ENCODE peak calls at places on chromosomes 16 and 17, in nine cellular contexts. K is AML-193; Q is stimulated activated CD8-positive, alpha-beta memory T cell treated with anti-CD3 and anti-CD28 coated beads, Interleukin-4, amount 100 ng/mL, for 4 hours; L is AG09309; U is AG04449; E is neural crest cell; J is A172; W is activated gamma-delta T cell treated with Interleukin-2 at 50 U/mL for 16 hours; T is T-helper 2 cell. F is an unnamed sample.

GRCh38 chr16:11016993-11017392 is 72.6 kb downstream of the CLEC16A start:
- DNase-seq in T (no peak), W (peak; percentile 63), E (no peak), U (no peak), K (no peak), J (peak; percentile 82), L (no peak), Q (peak; percentile 40), F (no peak)

GRCh38 chr16:4945560-4946502 is 8.9 kb upstream of the PPL start:
- DNase-seq in E (no peak), T (no peak), Q (no peak), L (no peak), W (no peak), J (peak; percentile 97), U (no peak), K (no peak), F (no peak)

GRCh38 chr17:69373069-69373468 is 41.4 kb upstream of the MAP2K6 start:
- DNase-seq in E (no peak), L (no peak), W (no peak), K (no peak), J (no peak), Q (no peak), T (no peak), U (no peak), F (no peak)

GRCh38 chr16:81995651-81996050 is 15.6 kb downstream of the SDR42E1 start:
- DNase-seq in J (no peak), E (no peak), Q (no peak), U (no peak), K (no peak), T (no peak), W (no peak), L (no peak), F (no peak)

GRCh38 chr17:20989991-20990855 is 52.6 kb downstream of the USP22 start:
- DNase-seq in L (no peak), E (no peak), K (no peak), U (no peak), Q (no peak), W (no peak), J (no peak), T (no peak), F (no peak)

GRCh38 chr17:80859004-80859941 is 132.4 kb upstream of the CHMP6 start:
- DNase-seq in T (no peak), Q (no peak), U (peak; percentile 76), L (peak; percentile 75), J (peak; percentile 85), W (no peak), E (no peak), K (no peak), F (no peak)

GRCh38 chr17:61335845-61336655 is 63.6 kb upstream of the TBX2 start:
- DNase-seq in W (no peak), K (no peak), L (no peak), J (no peak), Q (no peak), T (no peak), E (no peak), U (no peak), F (no peak)

GRCh38 chr17:49290690-49291326 is 60.2 kb upstream of the PHOSPHO1 start:
- DNase-seq in L (no peak), E (peak; percentile 25), J (peak; percentile 25), W (no peak), K (peak; percentile 62), T (no peak), Q (no peak), U (peak; percentile 4), F (no peak)

GRCh38 chr17:74865504-74866197 is 6.0 kb upstream of the GRIN2C start:
- DNase-seq in K (no peak), J (no peak), W (no peak), U (no peak), L (no peak), Q (no peak), E (no peak), T (no peak), F (no peak)

GRCh38 chr17:55086635-55087058 is 118.1 kb downstream of the STXBP4 start:
- DNase-seq in K (peak; percentile 68), J (peak; percentile 77), E (no peak), W (no peak), U (peak; percentile 56), Q (no peak), T (no peak), L (peak; percentile 60), F (no peak)

GRCh38 chr16:29029168-29029994 is 44.5 kb downstream of the LAT start:
- DNase-seq in U (peak; percentile 77), K (no peak), W (peak; percentile 79), Q (peak; percentile 88), E (no peak), T (peak; percentile 19), J (peak; percentile 97), L (peak; percentile 73), F (peak; percentile 93)

GRCh38 chr16:61366006-61366405 is 670.2 kb downstream of the CDH8 start:
- DNase-seq in T (no peak), U (no peak), W (no peak), J (no peak), L (no peak), K (no peak), Q (no peak), E (no peak), F (no peak)

GRCh38 chr17:40026816-40027613 is 11.8 kb downstream of the CSF3 start:
- DNase-seq in Q (peak; percentile 49), K (peak; percentile 61), E (peak; percentile 74), T (peak; percentile 68), L (peak; percentile 34), U (no peak), W (peak; percentile 80), J (peak; percentile 85), F (peak; percentile 74)

GRCh38 chr17:31492880-31493655 is 101.6 kb downstream of the RAB11FIP4 start:
- DNase-seq in W (no peak), Q (peak; percentile 76), K (peak; percentile 61), U (no peak), J (no peak), L (no peak), E (no peak), T (no peak), F (peak; percentile 87)

GRCh38 chr16:27179500-27180072 is 23.7 kb upstream of the KDM8 start:
- DNase-seq in T (peak; percentile 72), J (peak; percentile 35), Q (peak; percentile 70), L (no peak), W (peak; percentile 86), E (peak; percentile 80), U (no peak), K (peak; percentile 85), F (peak; percentile 71)

GRCh38 chr16:25007284-25007984 is 7.7 kb downstream of the ARHGAP17 start:
- DNase-seq in K (no peak), Q (no peak), L (no peak), J (no peak), T (no peak), W (no peak), E (no peak), U (no peak), F (no peak)

GRCh38 chr17:32142857-32143524 is 689 bp downstream of the RHOT1 start:
- DNase-seq in T (no peak), Q (no peak), U (no peak), K (peak; percentile 45), L (no peak), W (peak; percentile 6), E (peak; percentile 18), J (peak; percentile 73), F (no peak)

GRCh38 chr17:48579738-48580543 is 1.8 kb upstream of the HOXB4 start:
- DNase-seq in T (no peak), K (no peak), W (no peak), E (no peak), J (peak; percentile 56), Q (no peak), L (no peak), U (no peak), F (no peak)

GRCh38 chr17:70483624-70484023 is 314.3 kb downstream of the KCNJ2 start:
- DNase-seq in K (no peak), U (no peak), L (no peak), J (no peak), E (no peak), Q (no peak), T (no peak), W (no peak), F (no peak)

GRCh38 chr16:49108611-49109010 is 173.0 kb downstream of the CBLN1 start:
- DNase-seq in Q (no peak), K (no peak), W (no peak), U (no peak), E (no peak), T (no peak), J (no peak), L (no peak), F (no peak)

GRCh38 chr16:15919331-15919730 is 30.1 kb upstream of the ABCC1 start:
- DNase-seq in U (no peak), Q (no peak), K (no peak), J (no peak), L (no peak), T (no peak), W (no peak), E (no peak), F (no peak)

GRCh38 chr17:77332981-77333685 is 192.4 kb downstream of the SEC14L1 start:
- DNase-seq in T (no peak), K (no peak), L (peak; percentile 88), J (peak; percentile 90), Q (no peak), E (no peak), W (peak; percentile 5), U (no peak), F (peak; percentile 46)

GRCh38 chr16:50267651-50268050 is 1.3 kb downstream of the ADCY7 start:
- DNase-seq in U (no peak), K (peak; percentile 55), W (peak; percentile 42), T (no peak), E (no peak), Q (no peak), L (no peak), J (no peak), F (no peak)

GRCh38 chr17:29176500-29177351 is 3.5 kb downstream of the MYO18A start:
- DNase-seq in J (peak; percentile 49), K (peak; percentile 56), E (peak; percentile 43), T (peak; percentile 51), Q (peak; percentile 19), L (no peak), W (peak; percentile 47), U (no peak), F (peak; percentile 39)

GRCh38 chr16:20865420-20866126 is 34.6 kb downstream of the DCUN1D3 start:
- DNase-seq in J (peak; percentile 57), L (no peak), W (no peak), K (no peak), E (no peak), U (no peak), T (no peak), Q (no peak), F (no peak)

GRCh38 chr16:57266531-57267268 is 17.8 kb downstream of the PLLP start:
- DNase-seq in W (peak; percentile 25), J (no peak), E (no peak), Q (no peak), L (no peak), T (no peak), U (no peak), K (no peak), F (peak; percentile 7)

GRCh38 chr17:17713839-17714238 is 32.6 kb downstream of the RAI1 start:
- DNase-seq in T (no peak), W (no peak), E (no peak), L (no peak), K (no peak), Q (no peak), U (no peak), J (peak; percentile 45), F (no peak)

GRCh38 chr16:10572611-10573010 is 7.8 kb downstream of the EMP2 start:
- DNase-seq in L (no peak), J (no peak), U (no peak), E (no peak), W (no peak), Q (no peak), K (no peak), T (no peak), F (no peak)

GRCh38 chr17:81392909-81393654 is 2.2 kb upstream of the BAHCC1 start:
- DNase-seq in E (no peak), J (no peak), W (no peak), T (no peak), U (no peak), L (no peak), K (no peak), Q (no peak), F (no peak)

GRCh38 chr16:48271728-48272127 is 24.4 kb upstream of the ABCC11 start:
- DNase-seq in T (no peak), U (peak; percentile 12), Q (no peak), L (no peak), W (no peak), E (no peak), K (no peak), J (no peak), F (no peak)

GRCh38 chr17:37826497-37827115 is 81.7 kb upstream of the HNF1B start:
- DNase-seq in T (no peak), W (no peak), E (no peak), U (no peak), J (no peak), Q (no peak), L (no peak), K (peak; percentile 80), F (no peak)